ENCODE peak calls at places on chromosomes 2 and 18, in seven cellular contexts. W is 8988T; F is HT1080; L is GM10248; Z is cardiac fibroblast; Y is NCI-H226; O is activated CD4-positive, alpha-beta T cell treated with anti-CD3 and anti-CD28 coated beads, Interleukin-2, amount 50 U/mL, for 1 hour. D is an unnamed sample.

GRCh38 chr2:203450571-203450970 is 84.5 kb downstream of the RAPH1 start:
- DNase-seq in O (no peak), Y (no peak), W (no peak), Z (no peak), L (no peak), F (no peak), D (no peak)

GRCh38 chr18:7174359-7175107 is 56.4 kb upstream of the LRRC30 start:
- DNase-seq in Y (no peak), F (no peak), Z (peak), W (peak), O (no peak), L (no peak), D (peak)

GRCh38 chr2:122168799-122169198 is 413.3 kb downstream of the TSN start:
- DNase-seq in Y (no peak), F (no peak), O (no peak), W (no peak), L (no peak), Z (no peak), D (peak)

GRCh38 chr2:5236308-5236707 is 455.9 kb upstream of the SOX11 start:
- DNase-seq in F (peak), Z (no peak), Y (no peak), W (no peak), L (no peak), O (no peak), D (peak)

GRCh38 chr2:46502291-46502690 is 22.9 kb downstream of the TMEM247 start:
- DNase-seq in O (no peak), Y (no peak), F (no peak), L (no peak), Z (no peak), W (no peak), D (no peak)

GRCh38 chr2:205220559-205220958 is 461.7 kb upstream of the NRP2 start:
- DNase-seq in Y (no peak), F (no peak), Z (no peak), O (no peak), L (no peak), W (no peak), D (peak)

GRCh38 chr2:1769703-1770422 is 25.5 kb upstream of the PXDN start:
- DNase-seq in Z (peak), W (peak), F (peak), O (peak), Y (peak), L (peak), D (peak)

GRCh38 chr2:210558708-210559107 is 2.3 kb downstream of the CPS1 start:
- DNase-seq in Z (peak), W (no peak), Y (no peak), F (no peak), L (no peak), O (no peak), D (no peak)

GRCh38 chr18:57210101-57210661 is 63.3 kb downstream of the BOD1L2 start:
- DNase-seq in Y (peak), W (peak), Z (peak), F (peak), O (no peak), L (no peak), D (peak)

D was measured in mesendoderm.